ENCODE peak calls at places on chromosomes 13 and 19, in ten cellular contexts. Z is heart right ventricle; K is NT2/D1; S is GM23338; Y is iPS DF 19.7; D is posterior cingulate gyrus; H is psoas muscle; W is Calu3; J is activated CD8-positive, alpha-beta memory T cell treated with anti-CD3 and anti-CD28 coated beads for 4 hours; Q is GM04503. X is an unnamed sample.

GRCh38 chr19:48859711-48860572 is 8.5 kb downstream of the PLEKHA4 start:
- DNase-seq in H (no peak), Q (no peak), D (no peak), K (no peak), Y (no peak), Z (no peak), S (peak; percentile 97), J (no peak), W (no peak), X (no peak)

GRCh38 chr19:8306235-8307054 is 1.7 kb downstream of the CD320 start:
- DNase-seq in Z (no peak), K (no peak), S (no peak), D (no peak), H (peak; percentile 45), J (no peak), Y (no peak), Q (no peak), W (no peak), X (no peak)

GRCh38 chr13:42369071-42369795 is 97.3 kb downstream of the AKAP11 start:
- DNase-seq in Q (no peak), Y (no peak), K (no peak), W (no peak), Z (no peak), D (no peak), S (no peak), J (no peak), H (no peak), X (no peak)

GRCh38 chr13:28637714-28638355 is 21.1 kb upstream of the POMP start:
- DNase-seq in D (no peak), Y (no peak), J (no peak), S (peak; percentile 41), Z (no peak), W (no peak), H (no peak), K (no peak), Q (no peak), X (no peak)

GRCh38 chr13:65268009-65268408 is 1962.1 kb downstream of the PCDH9 start:
- DNase-seq in S (no peak), Y (no peak), K (no peak), D (no peak), Q (no peak), H (no peak), W (no peak), Z (no peak), J (no peak), X (no peak)

GRCh38 chr19:28504139-28504538 is 708.8 kb downstream of the UQCRFS1 start:
- DNase-seq in Q (no peak), Y (no peak), Z (no peak), H (no peak), J (no peak), S (no peak), W (no peak), K (no peak), D (no peak), X (no peak)

GRCh38 chr13:84972907-84973306 is 826.3 kb downstream of the SLITRK6 start:
- DNase-seq in K (no peak), W (no peak), Z (no peak), H (no peak), S (no peak), Q (no peak), Y (no peak), J (no peak), D (no peak), X (no peak)

GRCh38 chr13:28129911-28130693 is 8.2 kb upstream of the PAN3 start:
- DNase-seq in Y (no peak), Z (no peak), D (no peak), J (no peak), Q (no peak), K (no peak), W (no peak), S (no peak), H (no peak), X (no peak)

GRCh38 chr13:45500492-45501174 is 35.9 kb downstream of the COG3 start:
- DNase-seq in W (peak; percentile 19), Y (no peak), S (no peak), D (no peak), J (no peak), Q (peak; percentile 68), H (no peak), K (no peak), Z (no peak), X (peak; percentile 71)

GRCh38 chr19:48873476-48874308 is 1.5 kb downstream of the PPP1R15A start:
- DNase-seq in H (no peak), Y (no peak), K (no peak), J (no peak), Z (no peak), Q (no peak), D (no peak), W (no peak), S (no peak), X (no peak)

GRCh38 chr13:112857914-112858490 is 111.0 kb upstream of the MCF2L start:
- DNase-seq in W (no peak), S (no peak), Q (no peak), Z (no peak), D (no peak), K (no peak), H (no peak), J (no peak), Y (no peak), X (no peak)

GRCh38 chr19:32018014-32018413 is 327.4 kb upstream of the ZNF507 start:
- DNase-seq in D (no peak), W (no peak), H (no peak), K (no peak), S (no peak), Q (peak; percentile 9), J (no peak), Z (no peak), Y (no peak), X (peak; percentile 69)

GRCh38 chr13:20686863-20687579 is 16.5 kb upstream of the IL17D start:
- DNase-seq in S (peak; percentile 24), H (no peak), Y (no peak), W (no peak), Z (no peak), Q (no peak), D (no peak), J (no peak), K (no peak), X (no peak)

X was measured in Caki2.